ENCODE peak calls at places on chromosomes 11 and 22, in eight cellular contexts. Q is hepatocyte, H is kidney, J is fibroblast of lung, A is mesendoderm, X is AG04450, N is HepG2, R is psoas muscle. E is an unnamed sample.

GRCh38 chr22:32745251-32745995 is 56.1 kb upstream of the TIMP3 start:
- DNase-seq in N (no peak), Q (peak), R (peak), A (peak), X (no peak), J (peak), H (no peak), E (no peak)

GRCh38 chr11:35751664-35752061 is 89.1 kb downstream of the TRIM44 start:
- DNase-seq in H (no peak), X (no peak), A (no peak), N (no peak), J (no peak), Q (no peak), R (no peak), E (no peak)

GRCh38 chr22:39489094-39490068 is 12.7 kb upstream of the MIEF1 start:
- DNase-seq in H (peak), A (no peak), J (no peak), X (no peak), N (no peak), R (peak), Q (no peak), E (no peak)

GRCh38 chr22:42432020-42432596 is at the start of gene NFAM1:
- DNase-seq in Q (no peak), R (peak), X (no peak), A (no peak), N (no peak), H (peak), J (no peak), E (peak)

GRCh38 chr11:105719073-105719846 is 109.4 kb downstream of the GRIA4 start:
- DNase-seq in N (peak), X (peak), A (peak), H (no peak), Q (peak), J (peak), R (no peak), E (peak)

GRCh38 chr11:8384199-8384821 is 120.6 kb upstream of the LMO1 start:
- DNase-seq in X (no peak), N (no peak), J (peak), Q (peak), H (peak), R (no peak), A (peak), E (peak)

GRCh38 chr11:122229078-122229477 is 113.1 kb upstream of the BLID start:
- DNase-seq in J (peak), N (no peak), Q (no peak), X (no peak), A (no peak), R (no peak), H (no peak), E (no peak)

GRCh38 chr11:102260241-102260640 is 57.0 kb upstream of the BIRC3 start:
- DNase-seq in H (no peak), Q (no peak), A (no peak), N (no peak), J (no peak), X (no peak), R (no peak), E (peak)

GRCh38 chr11:17385492-17385891 is 3.0 kb downstream of the KCNJ11 start:
- DNase-seq in H (no peak), J (no peak), N (no peak), Q (no peak), A (no peak), X (no peak), R (peak), E (no peak)

GRCh38 chr22:38927033-38927789 is 30.2 kb upstream of the APOBEC3A start:
- DNase-seq in R (peak), H (peak), J (peak), N (no peak), A (peak), X (no peak), Q (peak), E (peak)

GRCh38 chr11:121421149-121421906 is 30.8 kb upstream of the SORL1 start:
- DNase-seq in A (peak), N (no peak), X (no peak), Q (no peak), R (no peak), H (no peak), J (no peak), E (no peak)

GRCh38 chr11:129374081-129374992 is 1.3 kb upstream of the BARX2 start:
- DNase-seq in Q (no peak), J (peak), A (peak), H (no peak), R (no peak), X (no peak), N (no peak), E (peak)

GRCh38 chr22:49930596-49931412 is 12.4 kb downstream of the CRELD2 start:
- DNase-seq in Q (peak), N (peak), R (peak), H (peak), A (peak), X (no peak), J (peak), E (peak)

GRCh38 chr11:18209058-18209457 is 27.5 kb downstream of the SAA4 start:
- DNase-seq in N (no peak), Q (no peak), J (no peak), X (no peak), H (peak), A (no peak), R (peak), E (no peak)

GRCh38 chr11:1750481-1750839 is at the start of gene IFITM10:
- DNase-seq in A (no peak), N (no peak), X (no peak), J (no peak), Q (no peak), H (no peak), R (peak), E (no peak)

GRCh38 chr11:47766363-47767227 is 546 bp downstream of the FNBP4 start:
- DNase-seq in J (peak), Q (peak), H (peak), X (no peak), A (peak), R (peak), N (peak), E (peak)

GRCh38 chr11:63462126-63462525 is 28.8 kb downstream of the PLAAT5 start:
- DNase-seq in H (no peak), Q (no peak), X (no peak), A (no peak), N (no peak), J (no peak), R (no peak), E (no peak)

GRCh38 chr11:116312560-116313340 is 460.0 kb downstream of the BUD13 start:
- DNase-seq in X (no peak), R (peak), N (no peak), J (peak), Q (peak), H (peak), A (no peak), E (no peak)

GRCh38 chr11:75078233-75078632 is 18.4 kb downstream of the OR2AT4 start:
- DNase-seq in X (no peak), A (peak), Q (no peak), J (no peak), N (no peak), R (no peak), H (no peak), E (no peak)

GRCh38 chr22:20431520-20432237 is 5.9 kb downstream of the SCARF2 start:
- DNase-seq in J (no peak), H (peak), N (no peak), X (no peak), R (peak), Q (peak), A (peak), E (no peak)

GRCh38 chr11:91790346-91790745 is 434.3 kb upstream of the FAT3 start:
- DNase-seq in H (no peak), R (no peak), J (peak), X (no peak), Q (no peak), N (no peak), A (no peak), E (no peak)

GRCh38 chr11:8699903-8700302 is 17.3 kb downstream of the RPL27A start:
- DNase-seq in A (peak), X (no peak), Q (no peak), H (no peak), J (peak), R (no peak), N (peak), E (no peak)

GRCh38 chr11:65821107-65821506 is 12.7 kb upstream of the SNX32 start:
- DNase-seq in R (no peak), A (no peak), X (no peak), J (no peak), N (peak), H (no peak), Q (peak), E (no peak)

GRCh38 chr11:17799147-17799546 is 64.6 kb downstream of the KCNC1 start:
- DNase-seq in J (no peak), N (no peak), H (no peak), Q (no peak), A (no peak), R (peak), X (no peak), E (no peak)

GRCh38 chr22:49583886-49584505 is 243.7 kb downstream of the BRD1 start:
- DNase-seq in X (no peak), R (no peak), Q (no peak), N (no peak), H (no peak), A (no peak), J (no peak), E (no peak)

GRCh38 chr11:78085972-78086371 is 6.3 kb upstream of the NDUFC2 start:
- DNase-seq in H (no peak), J (no peak), A (no peak), X (no peak), Q (no peak), R (no peak), N (peak), E (no peak)

GRCh38 chr11:9530901-9531625 is 42.4 kb upstream of the WEE1 start:
- DNase-seq in Q (no peak), N (no peak), A (no peak), J (no peak), H (no peak), R (no peak), X (no peak), E (no peak)

GRCh38 chr22:26139320-26139719 is 29.9 kb upstream of the SEZ6L start:
- DNase-seq in J (no peak), N (no peak), X (no peak), R (no peak), A (no peak), H (no peak), Q (no peak), E (peak)

GRCh38 chr22:47307812-47308211 is 545.4 kb downstream of the TBC1D22A start:
- DNase-seq in H (no peak), Q (no peak), N (no peak), R (no peak), X (peak), A (no peak), J (peak), E (no peak)

GRCh38 chr11:119371778-119372182 is 9.7 kb downstream of the USP2 start:
- DNase-seq in A (no peak), X (no peak), R (peak), Q (peak), H (peak), N (no peak), J (no peak), E (peak)

GRCh38 chr11:110000045-110000502 is 93.1 kb upstream of the ZC3H12C start:
- DNase-seq in Q (peak), X (peak), J (peak), A (no peak), H (no peak), R (no peak), N (no peak), E (peak)

GRCh38 chr11:8028766-8029165 is 41.6 kb downstream of the EIF3F start:
- DNase-seq in N (no peak), X (no peak), Q (no peak), A (no peak), J (no peak), R (no peak), H (no peak), E (no peak)

GRCh38 chr22:30127749-30128166 is 47.5 kb downstream of the HORMAD2 start:
- DNase-seq in J (peak), Q (no peak), X (peak), R (no peak), A (no peak), H (no peak), N (no peak), E (no peak)

GRCh38 chr11:101706541-101706940 is 122.7 kb upstream of the TRPC6 start:
- DNase-seq in J (peak), N (no peak), Q (no peak), A (no peak), H (no peak), R (no peak), X (peak), E (no peak)

GRCh38 chr11:124798991-124799383 is 1.2 kb downstream of the MSANTD2 start:
- DNase-seq in Q (peak), X (peak), A (peak), H (no peak), N (no peak), J (peak), R (no peak), E (peak)

GRCh38 chr11:17921620-17922473 is 91.0 kb downstream of the SERGEF start:
- DNase-seq in H (no peak), X (no peak), J (peak), Q (peak), A (no peak), R (peak), N (no peak), E (peak)

GRCh38 chr11:57432017-57432590 is 5.2 kb upstream of the SLC43A3 start:
- DNase-seq in Q (no peak), R (no peak), H (no peak), J (no peak), X (no peak), N (no peak), A (no peak), E (no peak)
- H3K27ac ChIP-seq in Q (peak), R (no peak), H (no peak), J (no peak), X (peak), N (no peak), A (no peak), E (no peak)

DNA sequence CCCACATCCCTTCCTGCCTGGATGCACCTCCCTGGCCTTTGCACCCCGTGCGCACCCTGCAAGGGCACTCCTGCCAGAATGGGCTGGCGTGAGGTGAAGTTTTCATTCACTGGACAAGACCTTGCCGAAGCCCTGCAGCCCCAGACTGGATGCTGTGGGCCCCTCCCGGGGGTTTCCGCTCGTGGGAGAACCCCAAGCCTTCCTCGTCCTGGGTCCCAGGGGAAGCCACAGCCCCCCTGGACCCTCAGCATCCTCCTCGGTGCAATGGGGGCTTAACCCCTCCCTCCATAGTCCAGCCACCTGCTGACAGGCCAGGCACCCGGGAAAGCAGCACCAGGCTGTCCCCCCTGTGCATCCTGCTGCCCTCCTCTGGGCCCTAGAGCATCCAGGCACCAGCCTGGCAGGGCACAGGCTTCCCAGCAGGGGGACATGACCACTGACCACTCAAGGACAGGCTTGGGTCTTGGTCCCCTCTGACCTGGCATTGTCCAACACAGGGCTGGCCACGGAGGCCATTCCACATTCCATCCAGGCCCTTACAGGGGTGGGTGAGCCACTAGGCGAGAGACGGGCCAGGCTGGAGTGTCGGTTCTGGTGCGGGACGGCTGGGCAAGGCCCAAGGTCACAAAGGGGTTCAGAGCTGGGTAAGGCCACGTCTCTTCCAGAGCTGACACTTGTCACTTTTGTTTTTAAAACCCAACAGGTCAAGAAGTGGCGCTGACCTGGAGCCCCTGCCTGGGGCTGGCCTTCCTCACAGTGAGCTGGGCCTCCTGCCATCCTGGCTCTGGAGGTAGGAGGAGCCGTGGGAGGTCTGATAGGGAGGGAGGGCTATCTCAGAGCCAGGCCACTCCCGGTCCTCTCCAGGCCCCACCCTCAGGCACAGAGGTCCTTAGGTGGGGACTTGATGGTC is 41.5 kb upstream of the PPARA start:
- DNase-seq in N (peak), J (no peak), Q (peak), X (no peak), R (no peak), H (no peak), A (peak), E (peak)
- H3K27ac ChIP-seq in N (no peak), J (peak), Q (no peak), X (no peak), R (peak), H (peak), A (no peak), E (peak)

GRCh38 chr11:12043959-12044772 is 35.7 kb upstream of the DKK3 start:
- DNase-seq in J (peak), N (peak), R (peak), H (peak), X (peak), Q (peak), A (peak), E (peak)

GRCh38 chr11:12043221-12043620 is 34.8 kb upstream of the DKK3 start:
- DNase-seq in R (no peak), Q (no peak), X (no peak), H (no peak), N (no peak), A (no peak), J (no peak), E (no peak)

GRCh38 chr11:12045914-12046635 is 37.6 kb upstream of the DKK3 start:
- DNase-seq in Q (no peak), A (no peak), H (no peak), X (no peak), N (no peak), J (no peak), R (no peak), E (no peak)

GRCh38 chr11:12044799-12045198 is 36.4 kb upstream of the DKK3 start:
- DNase-seq in N (no peak), Q (no peak), J (no peak), R (no peak), H (no peak), X (no peak), A (no peak), E (no peak)

DNA sequence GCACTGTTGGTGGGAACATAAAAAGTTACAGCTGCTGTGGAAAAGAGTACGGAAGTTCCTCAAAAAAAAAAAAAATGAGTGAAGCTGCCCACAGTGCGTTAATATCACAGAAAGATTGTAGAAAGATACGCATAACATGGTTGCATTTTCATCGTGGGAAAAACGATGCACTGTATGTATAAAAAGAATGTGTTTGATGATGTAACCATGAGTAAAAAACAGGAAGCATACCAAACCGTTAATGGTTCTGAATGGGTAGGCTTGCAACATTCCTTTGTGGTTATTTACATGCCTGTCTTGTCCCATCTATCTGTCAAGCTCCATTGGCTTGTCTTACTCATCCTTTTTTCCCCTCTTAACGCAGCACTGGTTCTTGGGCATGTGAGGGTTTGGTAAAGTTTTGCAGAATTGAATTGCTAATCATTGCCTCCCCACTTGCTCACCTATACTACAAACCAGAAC is 33.8 kb upstream of the DKK3 start:
- DNase-seq in Q (peak), R (no peak), N (peak), J (peak), H (no peak), X (peak), A (peak), E (peak)
- H3K27ac ChIP-seq in Q (no peak), R (no peak), N (no peak), J (peak), H (no peak), X (peak), A (no peak), E (no peak)

DNA sequence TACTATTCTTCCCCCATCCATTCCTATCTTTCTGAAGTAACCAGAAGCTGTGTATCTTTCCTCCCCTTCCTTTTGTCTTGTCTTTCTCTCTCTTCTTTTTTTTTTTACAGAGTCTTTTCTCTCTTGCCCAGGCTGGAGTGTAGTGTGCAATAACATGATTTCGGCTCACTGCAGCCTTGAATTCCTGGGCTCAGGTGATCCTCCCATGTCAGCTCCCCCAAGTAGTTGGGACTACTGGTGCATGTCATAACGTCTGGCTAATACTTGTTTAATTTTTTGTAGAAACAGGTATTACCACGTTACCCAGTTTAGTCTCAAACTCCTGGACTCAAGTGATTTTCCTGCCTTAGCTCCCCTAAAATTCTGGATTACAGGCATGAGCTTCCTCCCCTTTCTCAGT is 86.5 kb downstream of the IGLL5 start:
- DNase-seq in J (no peak), X (no peak), Q (no peak), R (no peak), N (no peak), A (no peak), H (no peak), E (no peak)
- H3K27ac ChIP-seq in J (no peak), X (no peak), Q (no peak), R (no peak), N (no peak), A (no peak), H (no peak), E (no peak)

DNA sequence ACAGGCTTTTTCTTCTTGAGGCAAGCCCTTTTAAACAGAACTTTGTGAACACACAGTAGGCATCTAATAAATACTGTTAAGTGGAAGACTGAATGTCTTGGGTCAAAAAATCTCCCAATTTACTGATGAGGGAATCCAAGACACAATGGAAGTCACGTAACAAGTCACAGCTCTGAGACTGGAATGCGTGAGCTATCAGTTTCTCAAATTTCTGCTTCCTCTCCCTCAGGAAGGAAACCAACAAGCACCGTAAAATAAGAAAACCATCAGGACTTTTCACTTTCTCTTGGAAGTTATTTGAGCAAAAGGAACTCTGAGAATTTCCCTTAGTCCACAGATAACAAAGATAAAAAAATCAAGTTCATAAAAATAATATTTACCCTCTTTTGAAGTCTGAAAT is 50.1 kb upstream of the CCDC89 start:
- DNase-seq in J (peak), R (no peak), A (peak), N (no peak), Q (no peak), H (no peak), X (no peak), E (no peak)
- H3K27ac ChIP-seq in J (peak), R (peak), A (no peak), N (no peak), Q (peak), H (peak), X (no peak), E (no peak)

DNA sequence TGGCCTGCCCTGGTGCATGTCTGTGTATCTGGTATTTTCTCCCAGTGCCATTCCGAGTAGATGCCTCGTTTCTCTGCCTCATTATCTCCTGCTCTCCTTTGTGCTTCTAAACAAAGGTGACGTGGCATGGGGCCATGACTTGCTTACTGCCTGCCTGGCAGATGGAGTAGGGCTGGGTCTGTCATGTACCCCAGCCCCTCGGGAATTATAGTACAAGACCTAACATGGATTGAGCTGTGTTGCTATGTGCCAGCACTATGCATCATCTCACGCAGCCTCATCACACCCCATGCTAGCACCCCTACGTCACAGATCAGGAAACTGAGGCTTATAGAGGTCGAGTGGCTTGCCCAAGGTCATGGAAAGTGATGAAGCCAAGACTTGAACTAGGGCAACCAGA is 88.1 kb downstream of the GALNT18 start:
- DNase-seq in N (no peak), Q (no peak), J (no peak), A (no peak), X (no peak), H (no peak), R (no peak), E (no peak)
- H3K27ac ChIP-seq in N (no peak), Q (no peak), J (no peak), A (no peak), X (no peak), H (no peak), R (no peak), E (no peak)

GRCh38 chr22:34638128-34638527 is 427.8 kb upstream of the ISX start:
- DNase-seq in H (no peak), A (no peak), N (no peak), R (no peak), Q (no peak), X (no peak), J (no peak), E (no peak)
- H3K27ac ChIP-seq in H (no peak), A (no peak), N (no peak), R (no peak), Q (no peak), X (no peak), J (no peak), E (no peak)

E was measured in A673.